ENCODE peak calls at places on chromosomes 4 and X, in four cellular contexts. J, L, M and B are unnamed samples.

GRCh38 chrX:106178826-106179225 is 10.7 kb downstream of the PWWP3B start:
- DNase-seq in J (no peak), L (no peak), M (no peak), B (no peak)

GRCh38 chrX:7028246-7028645 is 119.3 kb upstream of the STS start:
- DNase-seq in L (no peak), J (peak; percentile 35), M (no peak), B (no peak)

GRCh38 chr4:72295966-72296557 is 264.3 kb downstream of the NPFFR2 start:
- DNase-seq in L (peak; percentile 39), M (no peak), J (peak; percentile 57), B (no peak)

GRCh38 chr4:1209821-1210220 is 37.4 kb upstream of the SPON2 start:
- DNase-seq in L (peak; percentile 74), J (peak; percentile 80), M (peak; percentile 94), B (peak; percentile 41)

GRCh38 chr4:22688236-22688635 is 4.5 kb upstream of the GBA3 start:
- DNase-seq in L (peak; percentile 72), M (no peak), J (no peak), B (no peak)

GRCh38 chr4:76610751-76611150 is 175.7 kb downstream of the SHROOM3 start:
- DNase-seq in J (no peak), L (no peak), M (no peak), B (no peak)

GRCh38 chrX:1466232-1466661 is 13.5 kb upstream of the ASMTL start:
- DNase-seq in J (no peak), M (peak; percentile 78), L (no peak), B (no peak)

GRCh38 chrX:31889028-31889427 is 817.2 kb upstream of the FTHL17 start:
- DNase-seq in L (no peak), M (no peak), J (no peak), B (no peak)

GRCh38 chrX:21479695-21480280 is 105.6 kb downstream of the CNKSR2 start:
- DNase-seq in M (no peak), J (peak; percentile 54), L (peak; percentile 10), B (peak; percentile 4)

GRCh38 chr4:11635336-11635735 is 206.6 kb upstream of the HS3ST1 start:
- DNase-seq in M (peak; percentile 67), L (peak; percentile 92), J (peak; percentile 86), B (no peak)

GRCh38 chrX:136065044-136065671 is 79.9 kb downstream of the SLC9A6 start:
- DNase-seq in L (peak; percentile 57), J (peak; percentile 47), M (no peak), B (no peak)

GRCh38 chr4:95839891-95840290 is at the start of gene PDHA2:
- DNase-seq in L (no peak), J (no peak), M (peak; percentile 35), B (no peak)

GRCh38 chr4:119656986-119657635 is 28.5 kb upstream of the PDE5A start:
- DNase-seq in J (peak; percentile 69), L (peak; percentile 90), M (no peak), B (no peak)

GRCh38 chr4:137299281-137299680 is 233.0 kb downstream of the PCDH18 start:
- DNase-seq in M (no peak), J (no peak), L (no peak), B (no peak)

GRCh38 chrX:97672138-97672537 is 788.4 kb downstream of the RPA4 start:
- DNase-seq in J (no peak), L (no peak), M (no peak), B (no peak)

GRCh38 chr4:113979157-113979972 is at the start of gene ARSJ:
- DNase-seq in L (peak; percentile 75), J (peak; percentile 88), M (peak; percentile 87), B (no peak)

GRCh38 chr4:102842367-102842766 is 15.0 kb upstream of the UBE2D3 start:
- DNase-seq in L (no peak), J (no peak), M (no peak), B (no peak)

GRCh38 chr4:56817840-56818491 is 3.5 kb downstream of the SPINK2 start:
- DNase-seq in M (no peak), J (no peak), L (peak; percentile 52), B (no peak)

DNA sequence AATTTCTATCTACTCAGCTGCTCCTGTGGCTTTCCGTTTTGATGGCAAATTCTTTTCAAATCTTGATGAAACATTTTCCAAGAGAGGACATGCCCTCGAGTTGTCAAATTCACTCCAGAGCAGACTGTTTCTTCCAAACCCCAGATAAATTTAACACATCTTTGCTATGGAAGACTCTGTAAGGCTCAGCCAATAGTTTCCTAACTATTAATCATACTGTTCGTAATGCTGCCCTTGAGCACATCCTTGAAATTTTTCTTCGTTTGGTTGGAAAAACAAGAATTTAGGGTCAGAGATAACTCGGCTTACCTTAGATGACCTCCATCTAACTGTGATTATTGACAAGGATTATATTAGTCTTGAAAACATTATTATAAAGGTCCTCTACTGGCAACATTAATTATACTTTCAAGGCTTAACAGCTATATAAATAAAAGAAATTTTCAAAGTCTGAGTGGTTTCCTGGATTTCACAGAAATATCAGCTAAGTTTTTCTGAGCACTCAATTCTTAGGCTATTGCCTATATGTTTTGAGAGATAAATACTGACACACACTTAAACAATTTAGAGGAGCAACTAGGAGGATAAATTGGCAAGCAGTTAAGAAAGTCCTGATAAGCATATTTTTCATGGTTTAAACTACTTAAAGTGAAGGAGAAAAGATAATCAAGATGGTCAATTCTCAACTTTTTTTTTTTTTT is 2.5 kb upstream of the MGARP start:
- DNase-seq in J (peak; percentile 68), M (no peak), L (peak; percentile 82), B (no peak)
- H3K36me3 ChIP-seq in J (no peaks in the 10 kb centered on the region), M (no peaks in the 10 kb centered on the region), L (no peaks in the 10 kb centered on the region), B (no peaks in the 10 kb centered on the region)

DNA sequence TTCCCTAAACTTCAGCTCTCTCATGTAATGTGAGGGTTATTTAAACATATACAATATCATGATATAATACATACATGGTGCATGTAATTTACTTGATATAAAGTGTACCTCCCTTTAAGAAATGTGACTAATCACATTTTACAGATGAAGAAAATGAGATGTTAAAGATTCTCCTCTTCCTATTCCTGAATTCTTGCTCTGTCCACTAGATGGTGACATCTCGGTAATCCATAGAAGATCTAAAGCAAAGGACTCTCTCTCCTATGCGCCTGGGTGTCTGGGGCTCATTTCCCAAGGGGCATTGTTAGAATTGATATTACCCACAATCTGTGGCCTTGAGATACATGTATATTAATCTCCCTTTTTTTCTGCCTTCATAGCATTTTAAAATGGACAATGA is 804.9 kb downstream of the RAB28 start:
- DNase-seq in J (no peak), L (no peak), M (no peak), B (no peak)
- TF ChIP-seq CTCF in J (no peak), L (peak; percentile 37), M (no peak), B (no peak)

GRCh38 chr4:129059028-129059427 is 34.3 kb downstream of the SCLT1 start:
- DNase-seq in M (no peak), J (no peak), L (no peak), B (no peak)

GRCh38 chr4:129062580-129062979 is 30.8 kb downstream of the SCLT1 start:
- DNase-seq in J (no peak), M (no peak), L (no peak), B (no peak)

GRCh38 chr4:129063640-129064039 is 29.7 kb downstream of the SCLT1 start:
- DNase-seq in J (no peak), M (no peak), L (no peak), B (no peak)

DNA sequence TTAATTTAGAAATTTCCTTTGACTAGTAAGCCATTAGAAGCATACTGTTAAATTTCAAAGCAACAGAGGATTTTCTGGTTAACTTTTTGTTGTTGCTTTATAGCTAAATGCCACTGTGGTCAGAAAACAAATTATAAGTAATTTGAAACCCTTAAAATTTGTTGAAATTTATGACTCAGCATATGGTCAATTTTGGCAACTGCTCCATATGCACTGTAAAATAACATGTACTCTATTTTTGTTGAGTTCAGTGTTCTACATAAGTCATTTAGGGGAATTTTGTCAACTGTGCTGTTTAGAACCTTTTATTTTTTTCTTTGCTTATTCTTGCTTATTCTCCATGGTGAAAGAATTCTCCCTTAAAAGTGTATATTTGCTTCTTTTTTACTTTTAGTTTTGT is 28.6 kb downstream of the SCLT1 start:
- DNase-seq in J (peak; percentile 77), M (no peak), L (peak; percentile 73), B (peak; percentile 13)
- H3K36me3 ChIP-seq in J (peaks cover 5% of the 10 kb centered on the region), M (peaks cover 6% of the 10 kb centered on the region), L (peaks cover 3% of the 10 kb centered on the region), B (peaks cover 2% of the 10 kb centered on the region)

GRCh38 chr4:67332627-67333026 is 212.7 kb downstream of the CENPC start:
- DNase-seq in J (no peak), M (no peak), L (no peak), B (no peak)
- TF ChIP-seq CTCF in J (peak; percentile 13), M (peak; percentile 21), L (peak; percentile 38), B (peak; percentile 47)

GRCh38 chr4:100891808-100892207 is 374.0 kb upstream of the EMCN start:
- DNase-seq in M (no peak), L (no peak), J (no peak), B (no peak)
- H3K36me3 ChIP-seq in M (no peaks in the 10 kb centered on the region), L (no peaks in the 10 kb centered on the region), J (no peaks in the 10 kb centered on the region), B (no peaks in the 10 kb centered on the region)

DNA sequence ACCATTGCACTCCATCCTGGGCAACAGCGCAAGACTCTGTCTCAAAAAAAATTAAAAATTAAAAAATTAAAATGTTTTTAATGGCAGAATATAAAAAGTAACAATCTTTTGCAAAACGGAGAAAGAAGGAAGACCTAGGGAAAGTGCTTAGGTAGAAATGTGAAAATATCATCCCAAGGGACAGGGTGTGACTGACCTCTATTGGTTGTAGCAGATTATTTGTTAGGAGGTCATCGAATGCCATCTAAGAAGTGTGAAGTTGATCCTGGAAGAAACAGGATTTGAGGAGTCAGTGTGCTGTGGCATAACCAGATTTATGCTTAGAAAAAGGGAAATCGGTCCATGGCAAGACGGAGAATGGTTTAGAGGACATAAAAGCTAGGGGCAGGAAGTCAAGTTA is 18.1 kb upstream of the C4orf36 start:
- DNase-seq in L (no peak), J (no peak), M (no peak), B (no peak)
- TF ChIP-seq CTCF in L (no peak), J (no peak), M (no peak), B (peak; percentile 4)

GRCh38 chr4:4480205-4480604 is 61.6 kb downstream of the STX18 start:
- DNase-seq in M (no peak), J (no peak), L (no peak), B (no peak)
- H3K36me3 ChIP-seq in M (no peaks in the 10 kb centered on the region), J (no peaks in the 10 kb centered on the region), L (no peaks in the 10 kb centered on the region), B (no peaks in the 10 kb centered on the region)